ENCODE peak calls at places on chromosomes 12 and 14, in seven cellular contexts. Q is brain microvascular endothelial cell, B is neural progenitor cell, N is left ventricle myocardium inferior, S is fibroblast of pulmonary artery, T is spleen, X is PC-3. A is an unnamed sample.

GRCh38 chr14:47526591-47527244 is 148.7 kb downstream of the MDGA2 start:
- DNase-seq in Q (no peak), N (no peak), B (no peak), S (no peak), X (no peak), T (no peak), A (no peak)

GRCh38 chr12:47686645-47687240 is 19.1 kb downstream of the RPAP3 start:
- DNase-seq in X (peak), Q (peak), S (peak), B (peak), T (no peak), N (no peak), A (peak)

GRCh38 chr12:118189761-118190181 is 53.8 kb downstream of the PEBP1 start:
- DNase-seq in T (no peak), X (no peak), B (peak), Q (peak), N (peak), S (peak), A (no peak)

GRCh38 chr12:39296496-39296895 is 146.4 kb downstream of the KIF21A start:
- DNase-seq in T (no peak), X (no peak), N (no peak), Q (no peak), B (no peak), S (no peak), A (no peak)

GRCh38 chr12:58034311-58034710 is 92.9 kb downstream of the ATP23 start:
- DNase-seq in S (no peak), T (no peak), N (no peak), Q (no peak), X (peak), B (no peak), A (no peak)

GRCh38 chr12:132067182-132067581 is 76.9 kb downstream of the DDX51 start:
- DNase-seq in X (no peak), T (peak), B (no peak), Q (no peak), N (no peak), S (no peak), A (no peak)

GRCh38 chr12:39605996-39606395 is 13.6 kb downstream of the ABCD2 start:
- DNase-seq in S (peak), T (no peak), N (no peak), Q (peak), B (no peak), X (peak), A (peak)

GRCh38 chr12:69583203-69583602 is 2.1 kb upstream of the CCT2 start:
- DNase-seq in Q (no peak), B (peak), T (no peak), X (peak), N (no peak), S (no peak), A (no peak)

GRCh38 chr12:90423965-90424364 is 531.0 kb downstream of the CCER1 start:
- DNase-seq in Q (no peak), X (no peak), N (no peak), T (no peak), S (no peak), B (no peak), A (no peak)

GRCh38 chr12:26345471-26346003 is 150.2 kb downstream of the SSPN start:
- DNase-seq in X (no peak), S (no peak), N (no peak), Q (no peak), T (no peak), B (no peak), A (no peak)

GRCh38 chr14:101950516-101951215 is 13.7 kb upstream of the DYNC1H1 start:
- DNase-seq in T (peak), X (no peak), N (no peak), S (no peak), Q (no peak), B (no peak), A (no peak)

GRCh38 chr14:103949386-103949785 is 7.1 kb upstream of the RD3L start:
- DNase-seq in T (no peak), B (no peak), N (no peak), Q (no peak), S (no peak), X (peak), A (no peak)

GRCh38 chr14:82113710-82114109 is 580.1 kb upstream of the SEL1L start:
- DNase-seq in S (no peak), T (no peak), X (no peak), B (no peak), Q (no peak), N (no peak), A (no peak)

DNA sequence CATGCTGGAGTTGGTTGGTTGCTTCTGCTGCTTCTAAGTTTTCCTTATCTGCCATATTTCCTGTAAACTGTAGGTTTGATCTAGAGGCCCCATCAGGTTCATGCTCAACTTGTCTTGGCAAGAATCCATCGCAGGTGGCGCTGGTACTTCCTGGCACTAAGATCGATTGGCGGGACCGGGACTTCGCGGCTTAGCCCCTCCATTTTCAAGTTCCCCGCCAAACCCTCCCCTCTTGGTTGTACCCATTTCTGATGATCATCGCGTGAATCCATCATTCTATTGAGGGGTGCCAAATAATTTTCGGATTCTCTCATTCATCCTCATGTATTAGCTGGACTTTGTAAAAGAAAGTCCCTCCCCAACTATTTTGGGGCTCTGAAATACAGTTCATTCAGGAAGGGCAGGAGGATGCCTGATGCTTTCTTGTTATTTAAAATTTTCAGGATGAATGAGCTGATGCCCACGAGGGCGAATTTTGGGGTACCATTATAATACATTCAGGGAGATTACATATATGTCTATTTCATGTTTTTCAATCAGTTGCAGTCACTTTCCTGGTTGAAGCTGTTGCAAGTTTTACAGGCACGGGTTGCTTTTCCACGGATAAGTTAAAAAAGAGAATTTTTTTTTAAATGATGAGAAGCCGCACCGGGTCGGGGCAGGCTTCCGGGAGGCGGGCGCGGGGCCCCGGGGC is 424 bp upstream of the BRI3BP start:
- DNase-seq in Q (peak), X (peak), T (peak), B (peak), N (no peak), S (peak), A (no peak)
- TF ChIP-seq CTCF in Q (peak), X (peak), T (peak), B (peak), N (no peak), S (no peak), A (peak)

DNA sequence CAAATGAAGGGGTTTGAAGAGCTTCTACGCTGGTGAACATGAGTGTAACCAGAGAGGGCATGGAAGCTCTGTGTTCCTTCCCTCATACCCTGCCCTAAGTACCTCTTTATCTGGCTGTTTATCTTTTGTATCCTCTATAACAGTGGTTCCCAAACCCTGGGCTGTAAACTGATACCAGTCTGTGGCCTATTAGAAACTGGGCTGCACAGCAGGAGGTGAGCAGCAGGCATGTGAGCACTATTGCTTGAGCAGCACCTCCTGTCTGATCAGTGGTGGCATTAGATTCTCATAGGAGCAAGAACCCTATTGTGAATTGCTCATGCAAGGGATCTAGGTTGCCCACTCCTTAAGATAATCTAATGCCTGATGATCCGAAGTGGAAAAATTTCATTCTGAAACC is 172.9 kb upstream of the AVPR1A start:
- DNase-seq in N (no peak), S (no peak), Q (no peak), B (no peak), T (no peak), X (no peak), A (no peak)
- H3K4me3 ChIP-seq in N (no peak), S (no peak), Q (no peak), B (no peak), T (no peak), X (no peak), A (no peak)

GRCh38 chr12:68317047-68317667 is 15.0 kb downstream of the MDM1 start:
- DNase-seq in N (no peak), T (no peak), Q (no peak), S (peak), B (peak), X (peak), A (peak)
- TF ChIP-seq CTCF in N (peak), T (peak), Q (peak), S (peak), B (peak), X (peak), A (peak)

GRCh38 chr12:4814485-4814884 is 94.3 kb downstream of the GALNT8 start:
- DNase-seq in T (no peak), B (no peak), S (no peak), X (no peak), N (no peak), Q (no peak), A (no peak)
- H3K4me3 ChIP-seq in T (no peak), B (no peak), S (no peak), X (no peak), N (no peak), Q (no peak), A (no peak)

GRCh38 chr12:74846116-74846515 is 308.5 kb downstream of the ATXN7L3B start:
- DNase-seq in S (no peak), N (no peak), B (no peak), X (no peak), T (no peak), Q (no peak), A (no peak)

GRCh38 chr12:74847169-74847568 is 309.5 kb downstream of the ATXN7L3B start:
- DNase-seq in B (peak), N (no peak), Q (no peak), T (no peak), X (no peak), S (no peak), A (no peak)

DNA sequence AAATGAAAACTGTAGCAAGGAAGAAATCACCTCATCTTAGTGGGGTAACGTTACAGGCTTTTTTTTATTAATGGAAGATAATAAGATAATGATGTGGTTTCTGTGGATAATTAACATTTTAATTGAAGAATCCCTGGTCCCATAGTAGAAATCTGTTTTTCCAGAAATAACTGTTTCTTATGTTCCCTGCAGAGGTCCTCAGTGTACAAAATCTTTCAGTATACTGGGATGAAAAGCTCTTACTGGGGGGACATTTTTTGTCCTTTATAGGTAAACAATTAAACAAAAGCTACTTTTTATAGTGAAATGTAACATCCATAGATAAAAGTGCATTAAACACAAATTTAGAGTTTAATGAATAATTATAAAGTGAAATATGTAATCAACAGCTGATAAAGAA is 312.2 kb downstream of the ATXN7L3B start:
- DNase-seq in Q (no peak), B (no peak), S (no peak), N (no peak), X (peak), T (no peak), A (no peak)
- TF ChIP-seq CTCF in Q (no peak), B (peak), S (peak), N (no peak), X (peak), T (no peak), A (no peak)

DNA sequence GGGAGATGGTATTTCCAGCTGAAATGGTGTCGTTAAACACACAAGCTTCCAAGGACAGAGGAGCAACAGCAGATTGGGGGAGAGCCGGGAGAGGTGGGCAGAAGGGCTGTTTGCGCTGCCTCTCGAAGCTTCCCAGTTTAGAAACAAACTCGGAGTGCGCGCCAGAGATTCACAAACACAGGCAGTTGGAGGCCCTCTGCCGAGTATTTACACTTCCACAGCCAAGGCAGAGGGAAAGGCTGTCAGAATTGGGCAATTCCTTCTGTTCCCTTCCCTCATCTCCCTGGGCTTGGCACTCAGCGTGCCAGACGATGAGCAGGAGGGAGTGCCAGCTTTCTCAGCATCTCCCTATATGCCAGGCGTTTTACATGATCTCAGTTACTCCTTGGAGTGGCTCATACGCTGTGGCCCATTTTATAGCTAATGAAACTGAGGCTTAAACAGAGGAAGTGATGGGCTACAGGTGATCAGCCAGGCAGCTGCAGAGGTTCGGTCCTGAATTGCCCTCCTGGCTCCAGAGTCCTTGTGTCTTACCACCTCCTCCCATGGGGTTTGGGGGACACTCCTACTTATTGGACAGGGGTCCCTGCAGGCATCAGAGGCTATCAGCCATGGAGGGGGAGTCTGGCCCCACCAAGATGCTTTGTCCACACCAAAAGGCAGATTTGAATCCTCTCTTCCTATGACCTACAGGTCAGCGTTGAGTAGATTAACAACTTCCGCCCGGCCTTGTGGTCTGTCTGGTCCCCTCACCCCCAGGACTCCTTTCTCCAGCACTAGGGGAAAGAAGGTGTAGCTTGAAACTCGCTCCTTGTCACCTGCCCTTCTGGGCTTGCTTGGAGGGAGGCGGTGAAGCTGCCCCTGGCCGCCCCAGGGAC is 3.1 kb downstream of the FAM222A start:
- DNase-seq in N (peak), Q (no peak), S (no peak), T (no peak), B (no peak), X (no peak), A (no peak)
- H3K4me3 ChIP-seq in N (peak), Q (no peak), S (no peak), T (no peak), B (peak), X (no peak), A (no peak)

GRCh38 chr14:24270537-24271133 is 762 bp downstream of the RABGGTA start:
- DNase-seq in N (no peak), Q (no peak), X (no peak), B (no peak), T (no peak), S (no peak), A (no peak)

GRCh38 chr14:24269910-24270536 is 1.4 kb downstream of the RABGGTA start:
- DNase-seq in X (no peak), B (no peak), S (no peak), Q (no peak), N (no peak), T (peak), A (no peak)

GRCh38 chr14:24271834-24272263 is 452 bp upstream of the RABGGTA start:
- DNase-seq in N (no peak), T (no peak), Q (no peak), B (no peak), S (no peak), X (no peak), A (no peak)

GRCh38 chr14:24272442-24272841 is 1.0 kb upstream of the RABGGTA start:
- DNase-seq in S (no peak), X (no peak), N (no peak), T (no peak), Q (no peak), B (no peak), A (no peak)

GRCh38 chr14:24271134-24271833 is at the start of gene RABGGTA:
- DNase-seq in N (peak), S (peak), Q (peak), X (peak), B (peak), T (peak), A (peak)
- TF ChIP-seq CTCF in N (peak), S (peak), Q (peak), X (peak), B (peak), T (peak), A (peak)

GRCh38 chr14:105422695-105423487 is 3.3 kb downstream of the MTA1 start:
- DNase-seq in B (no peak), T (no peak), X (no peak), S (no peak), Q (no peak), N (no peak), A (no peak)
- H3K4me3 ChIP-seq in B (no peak), T (no peak), X (no peak), S (no peak), Q (no peak), N (peak), A (no peak)

A was measured in astrocyte of the cerebellum.